ENCODE peak calls at places on chromosome 7, in nine cellular contexts. G is endothelial cell; K is activated T-helper 9 cell treated with anti-CD3 and anti-CD28 coated beads, Interleukin-2, amount 50 U/mL, for 16 hours; D is COR-L47; A is Kasumi-1; I is psoas muscle; X is A549; N is activated CD4-positive, alpha-beta T cell treated with anti-CD3 and anti-CD28 coated beads, Interleukin-2, amount 50 U/mL, for 48 hours; B is globus pallidus. Y is an unnamed sample.

GRCh38 chr7:137169282-137169698 is 174.2 kb downstream of the PTN start:
- DNase-seq in G (peak), K (no peak), D (peak), A (peak), I (peak), X (peak), N (no peak), B (peak), Y (peak)

GRCh38 chr7:726084-726853 is at the start of gene DNAAF5:
- DNase-seq in G (peak), K (peak), D (peak), A (peak), I (peak), X (peak), N (peak), B (peak), Y (peak)

GRCh38 chr7:35424869-35425495 is 171.1 kb upstream of the TBX20 start:
- DNase-seq in G (peak), K (peak), D (peak), A (peak), I (peak), X (peak), N (peak), B (peak), Y (peak)

GRCh38 chr7:2958416-2959342 is 85.0 kb downstream of the CARD11 start:
- DNase-seq in G (no peak), K (no peak), D (no peak), A (no peak), I (no peak), X (no peak), N (no peak), B (no peak), Y (no peak)

GRCh38 chr7:1937252-1937605 is 267.2 kb downstream of the ELFN1 start:
- DNase-seq in G (no peak), K (no peak), D (no peak), A (no peak), I (peak), X (no peak), N (no peak), B (no peak), Y (no peak)

GRCh38 chr7:2444476-2444875 is 31.7 kb downstream of the GRIFIN start:
- DNase-seq in G (no peak), K (no peak), D (no peak), A (no peak), I (peak), X (no peak), N (no peak), B (peak), Y (peak)

GRCh38 chr7:33590902-33591301 is 314.4 kb upstream of the BMPER start:
- DNase-seq in G (no peak), K (no peak), D (no peak), A (no peak), I (no peak), X (no peak), N (no peak), B (no peak), Y (peak)

GRCh38 chr7:128701062-128701785 is 29.1 kb downstream of the GARIN1A start:
- DNase-seq in G (no peak), K (no peak), D (no peak), A (no peak), I (no peak), X (no peak), N (no peak), B (no peak), Y (no peak)

GRCh38 chr7:65910237-65910636 is 37.4 kb downstream of the VKORC1L1 start:
- DNase-seq in G (no peak), K (no peak), D (no peak), A (no peak), I (no peak), X (no peak), N (no peak), B (no peak), Y (no peak)

GRCh38 chr7:137609500-137609899 is 237.3 kb downstream of the DGKI start:
- DNase-seq in G (no peak), K (no peak), D (no peak), A (no peak), I (no peak), X (no peak), N (no peak), B (no peak), Y (no peak)

GRCh38 chr7:36887235-36887634 is 162.9 kb upstream of the AOAH start:
- DNase-seq in G (no peak), K (no peak), D (no peak), A (no peak), I (no peak), X (no peak), N (no peak), B (no peak), Y (no peak)

GRCh38 chr7:99002827-99003212 is 124.5 kb downstream of the TRRAP start:
- DNase-seq in G (no peak), K (no peak), D (no peak), A (no peak), I (no peak), X (no peak), N (no peak), B (no peak), Y (no peak)

GRCh38 chr7:98211676-98212531 is 665 bp downstream of the BHLHA15 start:
- DNase-seq in G (no peak), K (no peak), D (no peak), A (no peak), I (no peak), X (no peak), N (no peak), B (no peak), Y (no peak)

GRCh38 chr7:113404245-113404644 is 285.9 kb upstream of the SMIM30 start:
- DNase-seq in G (peak), K (no peak), D (peak), A (peak), I (no peak), X (peak), N (no peak), B (no peak), Y (no peak)

GRCh38 chr7:151117565-151117964 is 31.3 kb downstream of the AGAP3 start:
- DNase-seq in G (no peak), K (peak), D (no peak), A (no peak), I (no peak), X (no peak), N (no peak), B (no peak), Y (no peak)

GRCh38 chr7:92644406-92645113 is 54.4 kb upstream of the FAM133B start:
- DNase-seq in G (no peak), K (no peak), D (no peak), A (no peak), I (peak), X (no peak), N (no peak), B (peak), Y (peak)

GRCh38 chr7:31488562-31489203 is 25.2 kb upstream of the ITPRID1 start:
- DNase-seq in G (peak), K (no peak), D (peak), A (peak), I (no peak), X (peak), N (peak), B (peak), Y (peak)

GRCh38 chr7:36591643-36592042 is 132.7 kb downstream of the AOAH start:
- DNase-seq in G (no peak), K (no peak), D (no peak), A (no peak), I (no peak), X (no peak), N (no peak), B (no peak), Y (no peak)

GRCh38 chr7:52696183-52696582 is 339.2 kb upstream of the POM121L12 start:
- DNase-seq in G (no peak), K (no peak), D (no peak), A (no peak), I (no peak), X (no peak), N (no peak), B (no peak), Y (peak)

GRCh38 chr7:141045126-141045841 is 28.6 kb upstream of the TMEM178B start:
- DNase-seq in G (no peak), K (no peak), D (no peak), A (no peak), I (no peak), X (peak), N (no peak), B (no peak), Y (no peak)

GRCh38 chr7:56537952-56538351 is 421.7 kb upstream of the NUPR2 start:
- DNase-seq in G (no peak), K (no peak), D (peak), A (no peak), I (peak), X (no peak), N (no peak), B (peak), Y (no peak)

GRCh38 chr7:1874522-1875389 is 204.7 kb downstream of the ELFN1 start:
- DNase-seq in G (no peak), K (no peak), D (peak), A (no peak), I (no peak), X (no peak), N (no peak), B (no peak), Y (no peak)

GRCh38 chr7:101094376-101094775 is 9.1 kb downstream of the TRIM56 start:
- DNase-seq in G (no peak), K (no peak), D (no peak), A (no peak), I (no peak), X (no peak), N (no peak), B (no peak), Y (no peak)

GRCh38 chr7:42385912-42386311 is 148.9 kb upstream of the GLI3 start:
- DNase-seq in G (no peak), K (no peak), D (no peak), A (no peak), I (no peak), X (no peak), N (no peak), B (no peak), Y (no peak)

GRCh38 chr7:134140889-134141867 is 14.0 kb downstream of the LRGUK start:
- DNase-seq in G (peak), K (peak), D (peak), A (peak), I (peak), X (peak), N (peak), B (peak), Y (peak)